ENCODE peak calls at places on chromosomes 12 and 14, in five cellular contexts. T, N, P, Q and H are unnamed samples.

GRCh38 chr12:74449872-74450271 is 87.8 kb upstream of the ATXN7L3B start:
- DNase-seq in T (peak), N (peak), P (no peak), Q (no peak), H (no peak)

GRCh38 chr12:78951746-78952532 is 87.4 kb downstream of the SYT1 start:
- DNase-seq in T (no peak), N (no peak), P (no peak), Q (no peak), H (no peak)

GRCh38 chr14:21846227-21846885 is 172.7 kb upstream of the OR4E1 start:
- DNase-seq in T (no peak), N (no peak), P (peak), Q (peak), H (peak)

GRCh38 chr14:74475678-74476077 is 17.4 kb downstream of the NPC2 start:
- DNase-seq in T (peak), N (peak), P (no peak), Q (no peak), H (no peak)

GRCh38 chr12:38384816-38385491 is 68.4 kb downstream of the ALG10B start:
- DNase-seq in T (no peak), N (no peak), P (no peak), Q (no peak), H (no peak)

GRCh38 chr14:96349286-96350075 is 13.7 kb downstream of the ATG2B start:
- DNase-seq in T (no peak), N (no peak), P (no peak), Q (no peak), H (no peak)

GRCh38 chr14:31927348-31927826 is 149.7 kb upstream of the ARHGAP5 start:
- DNase-seq in T (peak), N (peak), P (no peak), Q (no peak), H (no peak)

GRCh38 chr12:76252031-76252430 is 96.2 kb downstream of the BBS10 start:
- DNase-seq in T (no peak), N (no peak), P (no peak), Q (no peak), H (no peak)

GRCh38 chr14:74514471-74514932 is 20.9 kb downstream of the ISCA2 start:
- DNase-seq in T (peak), N (no peak), P (no peak), Q (peak), H (no peak)

GRCh38 chr14:59126714-59127436 is 61.6 kb upstream of the DAAM1 start:
- DNase-seq in T (peak), N (peak), P (peak), Q (peak), H (peak)

GRCh38 chr12:110689601-110690430 is 901 bp upstream of the HVCN1 start:
- DNase-seq in T (no peak), N (no peak), P (peak), Q (no peak), H (peak)

GRCh38 chr12:53561590-53561953 is 54.3 kb upstream of the NPFF start:
- DNase-seq in T (peak), N (peak), P (no peak), Q (peak), H (no peak)

GRCh38 chr12:51879102-51879501 is 8.8 kb upstream of the ANKRD33 start:
- DNase-seq in T (no peak), N (no peak), P (no peak), Q (no peak), H (no peak)

GRCh38 chr12:89970646-89971192 is 262.1 kb upstream of the ATP2B1 start:
- DNase-seq in T (no peak), N (no peak), P (no peak), Q (no peak), H (no peak)

GRCh38 chr12:81095470-81096232 is 17.8 kb downstream of the ACSS3 start:
- DNase-seq in T (no peak), N (no peak), P (no peak), Q (no peak), H (no peak)

GRCh38 chr14:23644919-23645336 is 8.8 kb downstream of the DHRS2 start:
- DNase-seq in T (no peak), N (no peak), P (no peak), Q (no peak), H (no peak)

GRCh38 chr14:96660667-96661066 is 136.5 kb upstream of the VRK1 start:
- DNase-seq in T (no peak), N (no peak), P (no peak), Q (no peak), H (no peak)

GRCh38 chr12:40207551-40207950 is 17.2 kb upstream of the LRRK2 start:
- DNase-seq in T (no peak), N (no peak), P (no peak), Q (no peak), H (no peak)

GRCh38 chr12:128455849-128456248 is 188.9 kb downstream of the TMEM132C start:
- DNase-seq in T (no peak), N (no peak), P (no peak), Q (no peak), H (no peak)